ENCODE peak calls at places on chromosomes 2 and 18, in five cellular contexts. X is A549; E is neural progenitor cell; H is SJCRH30; Q is CD4-positive, CD25-positive, alpha-beta regulatory T cell. Z is an unnamed sample. For H3K4me1, the result is how much of the 10 kb centered on the place peaks cover.

GRCh38 chr2:220174826-220175225 is 547.4 kb downstream of the SLC4A3 start:
- DNase-seq in X (no peak), E (no peak), H (no peak), Q (no peak), Z (no peak)

GRCh38 chr2:206800501-206801416 is 35.4 kb downstream of the FASTKD2 start:
- DNase-seq in X (peak), E (peak), H (peak), Q (peak), Z (peak)

GRCh38 chr2:86468162-86469033 is 27.2 kb downstream of the KDM3A start:
- DNase-seq in X (no peak), E (no peak), H (no peak), Q (no peak), Z (no peak)

GRCh38 chr2:138381373-138381772 is 120.2 kb upstream of the SPOPL start:
- DNase-seq in X (no peak), E (no peak), H (no peak), Q (no peak), Z (no peak)

GRCh38 chr2:48148841-48149240 is 242.5 kb upstream of the FBXO11 start:
- DNase-seq in X (no peak), E (no peak), H (no peak), Q (no peak), Z (no peak)

GRCh38 chr2:144479138-144479537 is 40.8 kb downstream of the ZEB2 start:
- DNase-seq in X (no peak), E (no peak), H (no peak), Q (no peak), Z (no peak)

GRCh38 chr2:222942977-222943376 is 82.1 kb downstream of the ACSL3 start:
- DNase-seq in X (no peak), E (no peak), H (no peak), Q (no peak), Z (no peak)

GRCh38 chr2:10218036-10218435 is 84.7 kb upstream of the HPCAL1 start:
- DNase-seq in X (no peak), E (no peak), H (no peak), Q (no peak), Z (no peak)

GRCh38 chr2:231662028-231662810 is 46.1 kb upstream of the PTMA start:
- DNase-seq in X (peak), E (peak), H (no peak), Q (peak), Z (peak)

GRCh38 chr18:46336278-46337205 is 232.4 kb downstream of the HAUS1 start:
- DNase-seq in X (no peak), E (no peak), H (no peak), Q (no peak), Z (no peak)

GRCh38 chr18:46337206-46337710 is 233.1 kb downstream of the HAUS1 start:
- DNase-seq in X (no peak), E (peak), H (no peak), Q (no peak), Z (no peak)

GRCh38 chr18:46333371-46334199 is 229.4 kb downstream of the HAUS1 start:
- DNase-seq in X (peak), E (peak), H (peak), Q (no peak), Z (peak)

GRCh38 chr18:46334200-46334553 is 230.0 kb downstream of the HAUS1 start:
- DNase-seq in X (no peak), E (no peak), H (peak), Q (no peak), Z (no peak)

GRCh38 chr18:46335551-46336059 is 231.4 kb downstream of the HAUS1 start:
- DNase-seq in X (no peak), E (peak), H (peak), Q (no peak), Z (no peak)
- H3K4me3 ChIP-seq in X (no peak), E (peak), H (peak), Q (no peak), Z (peak)

GRCh38 chr2:36965751-36966369 is 476 bp downstream of the STRN start:
- DNase-seq in X (peak), E (peak), H (peak), Q (no peak), Z (peak)
- H3K4me1 ChIP-seq in X (under half), E (under half), H (under half), Q (under half), Z (under half)

DNA sequence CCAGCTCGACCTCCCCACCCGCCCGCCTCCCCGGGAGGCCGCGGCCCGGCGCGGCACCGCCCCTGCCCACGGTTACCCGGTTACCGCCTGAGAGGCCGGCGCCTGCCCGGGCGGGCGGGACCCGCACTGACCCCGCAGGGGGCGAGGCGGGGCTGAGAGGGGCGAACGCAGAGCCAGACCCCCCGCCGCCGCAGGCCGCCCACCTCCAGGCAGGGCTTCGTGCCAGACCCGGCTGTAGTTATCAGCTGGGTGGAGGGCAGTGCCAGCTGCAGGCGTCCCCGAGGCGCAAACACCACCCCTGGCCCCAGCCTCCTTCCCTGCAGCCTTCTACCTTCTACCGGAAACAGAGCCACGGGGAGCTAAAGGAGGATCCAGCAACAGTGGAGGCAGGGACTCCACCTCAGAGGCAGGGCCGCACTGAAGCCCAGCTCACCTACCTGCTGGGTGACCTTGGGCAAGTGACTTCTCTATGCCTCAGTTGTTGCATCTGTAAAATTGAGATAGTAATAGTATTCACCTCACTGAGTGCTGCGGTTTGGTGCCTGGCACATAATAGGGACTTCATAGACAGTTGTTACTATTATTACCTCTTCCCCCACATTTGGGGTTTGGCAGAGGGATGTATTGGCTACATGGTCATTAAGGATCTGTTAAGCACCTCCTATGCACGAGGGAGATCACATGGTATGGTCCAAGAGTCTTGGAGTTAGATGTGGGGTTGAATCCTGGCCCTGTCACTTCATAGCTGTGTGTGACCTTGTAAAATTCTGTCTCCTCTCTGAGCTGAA is 231.6 kb upstream of the SMAD2 start:
- DNase-seq in X (peak), E (no peak), H (peak), Q (no peak), Z (no peak)
- H3K4me3 ChIP-seq in X (peak), E (peak), H (peak), Q (no peak), Z (peak)

DNA sequence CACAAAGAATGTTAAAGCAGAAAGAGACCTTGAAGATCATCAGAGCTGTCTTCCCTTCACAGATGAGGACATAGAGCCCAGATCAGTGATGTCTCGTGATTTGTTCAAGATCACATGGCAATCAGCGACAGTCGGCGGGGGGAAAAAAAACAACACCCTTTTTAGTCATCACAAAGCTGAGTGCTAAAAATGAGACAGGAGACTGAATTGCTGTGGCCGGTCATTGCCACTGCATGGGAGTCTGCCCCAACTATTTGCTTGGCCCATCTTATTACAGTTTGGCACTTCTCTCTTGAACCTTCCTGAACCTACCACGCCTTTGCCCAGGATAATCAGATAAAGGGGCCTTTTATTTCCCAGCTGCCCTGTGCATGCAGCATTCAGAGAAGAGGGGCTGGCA is 42.7 kb downstream of the SETBP1 start:
- DNase-seq in X (no peak), E (no peak), H (no peak), Q (no peak), Z (no peak)
- H3K4me1 ChIP-seq in X (under half), E (half or more), H (under half), Q (under half), Z (under half)

GRCh38 chr2:110114801-110115200 is 821 bp downstream of the MALL start:
- DNase-seq in X (peak), E (no peak), H (no peak), Q (no peak), Z (no peak)
- H3K4me3 ChIP-seq in X (peak), E (peak), H (no peak), Q (no peak), Z (no peak)

GRCh38 chr18:58230438-58231179 is 186.6 kb downstream of the NEDD4L start:
- DNase-seq in X (no peak), E (no peak), H (no peak), Q (no peak), Z (no peak)

GRCh38 chr18:58232674-58233073 is 188.6 kb downstream of the NEDD4L start:
- DNase-seq in X (no peak), E (no peak), H (no peak), Q (no peak), Z (no peak)

GRCh38 chr18:58234359-58234741 is 190.3 kb downstream of the NEDD4L start:
- DNase-seq in X (no peak), E (no peak), H (no peak), Q (no peak), Z (no peak)

GRCh38 chr18:58229162-58229561 is 185.1 kb downstream of the NEDD4L start:
- DNase-seq in X (no peak), E (no peak), H (no peak), Q (no peak), Z (no peak)

GRCh38 chr18:58231930-58232329 is 187.9 kb downstream of the NEDD4L start:
- DNase-seq in X (peak), E (no peak), H (no peak), Q (no peak), Z (no peak)
- H3K4me1 ChIP-seq in X (half or more), E (under half), H (under half), Q (under half), Z (under half)

GRCh38 chr2:218332288-218332687 is 24.4 kb upstream of the CATIP start:
- DNase-seq in X (no peak), E (no peak), H (no peak), Q (no peak), Z (no peak)
- H3K4me3 ChIP-seq in X (no peak), E (no peak), H (no peak), Q (no peak), Z (no peak)

DNA sequence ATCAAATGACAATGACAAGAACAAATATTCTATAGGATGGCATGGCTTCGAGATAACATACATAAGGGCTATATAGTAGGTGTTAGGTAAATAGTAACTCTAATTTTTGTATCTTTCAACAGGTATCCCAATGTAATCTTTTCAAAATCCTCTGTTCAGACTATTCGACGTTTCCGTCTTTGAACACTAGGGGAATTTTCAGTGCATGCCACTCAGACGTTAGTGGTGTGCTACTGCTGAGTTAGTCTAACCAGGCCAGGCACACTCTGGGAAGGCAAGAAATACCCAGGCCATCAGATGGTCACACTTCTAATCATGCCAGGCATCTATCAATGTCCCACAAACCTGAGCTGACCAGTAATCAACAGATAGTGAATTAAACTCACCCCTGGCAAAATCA is 14.6 kb upstream of the CREG2 start:
- DNase-seq in X (no peak), E (no peak), H (no peak), Q (no peak), Z (no peak)
- H3K4me1 ChIP-seq in X (under half), E (under half), H (under half), Q (under half), Z (under half)

GRCh38 chr18:7579176-7579922 is 12.2 kb downstream of the PTPRM start:
- DNase-seq in X (no peak), E (no peak), H (no peak), Q (no peak), Z (no peak)
- H3K4me3 ChIP-seq in X (no peak), E (no peak), H (no peak), Q (no peak), Z (no peak)

Z was measured in HAP-1.